ENCODE peak calls at places on chromosomes 7 and 10, in six cellular contexts. One of them, this sample, is unnamed.

GRCh38 chr7:73519867-73520672 is 2.0 kb downstream of the BAZ1B start:
- DNase-seq in amniotic epithelial cell: peak; percentile 29
- DNase-seq in progenitor cell of endocrine pancreas: no peak
- DNase-seq in fibroblast of the aortic adventitia: no peak
- DNase-seq in NCI-H2081: peak; percentile 34
- DNase-seq in OCI-LY7: peak; percentile 23
- DNase-seq in this sample: no peak

GRCh38 chr10:63761243-63761642 is 240.0 kb downstream of the REEP3 start:
- DNase-seq in amniotic epithelial cell: no peak
- DNase-seq in progenitor cell of endocrine pancreas: no peak
- DNase-seq in fibroblast of the aortic adventitia: no peak
- DNase-seq in NCI-H2081: no peak
- DNase-seq in OCI-LY7: no peak
- DNase-seq in this sample: no peak

GRCh38 chr10:110448682-110449418 is 48.9 kb upstream of the DUSP5 start:
- DNase-seq in amniotic epithelial cell: peak; percentile 69
- DNase-seq in progenitor cell of endocrine pancreas: no peak
- DNase-seq in fibroblast of the aortic adventitia: no peak
- DNase-seq in NCI-H2081: no peak
- DNase-seq in OCI-LY7: no peak
- DNase-seq in this sample: no peak

GRCh38 chr7:101243786-101244384 is 996 bp downstream of the FIS1 start:
- DNase-seq in amniotic epithelial cell: peak; percentile 57
- DNase-seq in progenitor cell of endocrine pancreas: no peak
- DNase-seq in fibroblast of the aortic adventitia: peak; percentile 47
- DNase-seq in NCI-H2081: no peak
- DNase-seq in OCI-LY7: no peak
- DNase-seq in this sample: no peak

GRCh38 chr10:124802313-124802675 is 675 bp downstream of the ABRAXAS2 start:
- DNase-seq in amniotic epithelial cell: no peak
- DNase-seq in progenitor cell of endocrine pancreas: no peak
- DNase-seq in fibroblast of the aortic adventitia: no peak
- DNase-seq in NCI-H2081: no peak
- DNase-seq in OCI-LY7: peak; percentile 51
- DNase-seq in this sample: no peak

GRCh38 chr10:28632597-28632940 is 44.8 kb upstream of the BAMBI start:
- DNase-seq in amniotic epithelial cell: no peak
- DNase-seq in progenitor cell of endocrine pancreas: no peak
- DNase-seq in fibroblast of the aortic adventitia: no peak
- DNase-seq in NCI-H2081: no peak
- DNase-seq in OCI-LY7: no peak
- DNase-seq in this sample: no peak

GRCh38 chr7:12594122-12594897 is 23.8 kb downstream of the SCIN start:
- DNase-seq in amniotic epithelial cell: no peak
- DNase-seq in progenitor cell of endocrine pancreas: no peak
- DNase-seq in fibroblast of the aortic adventitia: no peak
- DNase-seq in NCI-H2081: no peak
- DNase-seq in OCI-LY7: no peak
- DNase-seq in this sample: no peak

GRCh38 chr10:71390921-71391690 is 5.6 kb upstream of the CDH23 start:
- DNase-seq in amniotic epithelial cell: no peak
- DNase-seq in progenitor cell of endocrine pancreas: no peak
- DNase-seq in fibroblast of the aortic adventitia: no peak
- DNase-seq in NCI-H2081: no peak
- DNase-seq in OCI-LY7: no peak
- DNase-seq in this sample: no peak

GRCh38 chr7:146661929-146662328 is 545.3 kb downstream of the CNTNAP2 start:
- DNase-seq in amniotic epithelial cell: no peak
- DNase-seq in progenitor cell of endocrine pancreas: no peak
- DNase-seq in fibroblast of the aortic adventitia: no peak
- DNase-seq in NCI-H2081: no peak
- DNase-seq in OCI-LY7: no peak
- DNase-seq in this sample: no peak

GRCh38 chr10:86836044-86836443 is 79.6 kb downstream of the BMPR1A start:
- DNase-seq in amniotic epithelial cell: peak; percentile 15
- DNase-seq in progenitor cell of endocrine pancreas: no peak
- DNase-seq in fibroblast of the aortic adventitia: no peak
- DNase-seq in NCI-H2081: no peak
- DNase-seq in OCI-LY7: no peak
- DNase-seq in this sample: no peak

GRCh38 chr10:16746856-16747255 is 70.4 kb downstream of the RSU1 start:
- DNase-seq in amniotic epithelial cell: no peak
- DNase-seq in progenitor cell of endocrine pancreas: no peak
- DNase-seq in fibroblast of the aortic adventitia: no peak
- DNase-seq in NCI-H2081: no peak
- DNase-seq in OCI-LY7: no peak
- DNase-seq in this sample: no peak

GRCh38 chr10:122251459-122252255 is 19.4 kb upstream of the BTBD16 start:
- DNase-seq in amniotic epithelial cell: no peak
- DNase-seq in progenitor cell of endocrine pancreas: no peak
- DNase-seq in fibroblast of the aortic adventitia: no peak
- DNase-seq in NCI-H2081: no peak
- DNase-seq in OCI-LY7: no peak
- DNase-seq in this sample: no peak

GRCh38 chr7:149854611-149855367 is 16.6 kb downstream of the ZNF862 start:
- DNase-seq in amniotic epithelial cell: peak; percentile 33
- DNase-seq in progenitor cell of endocrine pancreas: no peak
- DNase-seq in fibroblast of the aortic adventitia: peak; percentile 11
- DNase-seq in NCI-H2081: peak; percentile 98
- DNase-seq in OCI-LY7: peak; percentile 26
- DNase-seq in this sample: peak; percentile 47

GRCh38 chr10:84574101-84574500 is 245.7 kb downstream of the CCSER2 start:
- DNase-seq in amniotic epithelial cell: no peak
- DNase-seq in progenitor cell of endocrine pancreas: no peak
- DNase-seq in fibroblast of the aortic adventitia: no peak
- DNase-seq in NCI-H2081: no peak
- DNase-seq in OCI-LY7: no peak
- DNase-seq in this sample: no peak

GRCh38 chr7:24786941-24787340 is 29.7 kb upstream of the GSDME start:
- DNase-seq in amniotic epithelial cell: peak; percentile 84
- DNase-seq in progenitor cell of endocrine pancreas: no peak
- DNase-seq in fibroblast of the aortic adventitia: peak; percentile 92
- DNase-seq in NCI-H2081: no peak
- DNase-seq in OCI-LY7: no peak
- DNase-seq in this sample: peak; percentile 97

GRCh38 chr10:132536241-132536963 is 1.2 kb upstream of the INPP5A start:
- DNase-seq in amniotic epithelial cell: no peak
- DNase-seq in progenitor cell of endocrine pancreas: peak; percentile 48
- DNase-seq in fibroblast of the aortic adventitia: peak; percentile 20
- DNase-seq in NCI-H2081: no peak
- DNase-seq in OCI-LY7: peak; percentile 30
- DNase-seq in this sample: no peak

GRCh38 chr10:89122431-89123066 is 84.6 kb downstream of the CH25H start:
- DNase-seq in amniotic epithelial cell: no peak
- DNase-seq in progenitor cell of endocrine pancreas: no peak
- DNase-seq in fibroblast of the aortic adventitia: peak; percentile 28
- DNase-seq in NCI-H2081: no peak
- DNase-seq in OCI-LY7: no peak
- DNase-seq in this sample: no peak

GRCh38 chr7:7917593-7917992 is 51.0 kb upstream of the GLCCI1 start:
- DNase-seq in amniotic epithelial cell: no peak
- DNase-seq in progenitor cell of endocrine pancreas: no peak
- DNase-seq in fibroblast of the aortic adventitia: no peak
- DNase-seq in NCI-H2081: no peak
- DNase-seq in OCI-LY7: no peak
- DNase-seq in this sample: no peak

GRCh38 chr7:16978358-16979244 is 96.8 kb upstream of the AGR3 start:
- DNase-seq in amniotic epithelial cell: peak; percentile 53
- DNase-seq in progenitor cell of endocrine pancreas: no peak
- DNase-seq in fibroblast of the aortic adventitia: peak; percentile 77
- DNase-seq in NCI-H2081: no peak
- DNase-seq in OCI-LY7: no peak
- DNase-seq in this sample: peak; percentile 80

GRCh38 chr7:101589976-101590662 is 39.0 kb downstream of the MYL10 start:
- DNase-seq in amniotic epithelial cell: no peak
- DNase-seq in progenitor cell of endocrine pancreas: no peak
- DNase-seq in fibroblast of the aortic adventitia: no peak
- DNase-seq in NCI-H2081: no peak
- DNase-seq in OCI-LY7: no peak
- DNase-seq in this sample: no peak

GRCh38 chr10:7417103-7417623 is 6.3 kb upstream of the SFMBT2 start:
- DNase-seq in amniotic epithelial cell: peak; percentile 63
- DNase-seq in progenitor cell of endocrine pancreas: no peak
- DNase-seq in fibroblast of the aortic adventitia: peak; percentile 71
- DNase-seq in NCI-H2081: peak; percentile 28
- DNase-seq in OCI-LY7: peak; percentile 61
- DNase-seq in this sample: peak; percentile 27

GRCh38 chr10:24440817-24441790 is 232.2 kb downstream of the KIAA1217 start:
- DNase-seq in amniotic epithelial cell: peak; percentile 84
- DNase-seq in progenitor cell of endocrine pancreas: no peak
- DNase-seq in fibroblast of the aortic adventitia: no peak
- DNase-seq in NCI-H2081: no peak
- DNase-seq in OCI-LY7: no peak
- DNase-seq in this sample: peak; percentile 51

GRCh38 chr7:7563269-7563668 is 3.4 kb upstream of the MIOS start:
- DNase-seq in amniotic epithelial cell: no peak
- DNase-seq in progenitor cell of endocrine pancreas: no peak
- DNase-seq in fibroblast of the aortic adventitia: no peak
- DNase-seq in NCI-H2081: no peak
- DNase-seq in OCI-LY7: no peak
- DNase-seq in this sample: no peak

GRCh38 chr7:37096341-37096740 is 352.3 kb downstream of the ELMO1 start:
- DNase-seq in amniotic epithelial cell: no peak
- DNase-seq in progenitor cell of endocrine pancreas: no peak
- DNase-seq in fibroblast of the aortic adventitia: no peak
- DNase-seq in NCI-H2081: no peak
- DNase-seq in OCI-LY7: no peak
- DNase-seq in this sample: no peak

GRCh38 chr10:55897436-55897835 is 463.6 kb downstream of the ZWINT start:
- DNase-seq in amniotic epithelial cell: no peak
- DNase-seq in progenitor cell of endocrine pancreas: no peak
- DNase-seq in fibroblast of the aortic adventitia: no peak
- DNase-seq in NCI-H2081: no peak
- DNase-seq in OCI-LY7: no peak
- DNase-seq in this sample: no peak

This sample was measured in HFFc6.